ENCODE peak calls at places on chromosomes 16 and 17, in five cellular contexts. F is A549, E is GM12878, X is H1, P is HepG2. B is an unnamed sample.

GRCh38 chr16:87337247-87337646 is 20.1 kb upstream of the C16orf95 start:
- DNase-seq in F (no peak), E (no peak), X (no peak), P (no peak), B (no peak)

GRCh38 chr16:47644166-47644565 is 183.0 kb downstream of the PHKB start:
- DNase-seq in F (no peak), E (no peak), X (no peak), P (no peak), B (no peak)

GRCh38 chr16:8568231-8568617 is 22.1 kb downstream of the TMEM114 start:
- DNase-seq in F (no peak), E (no peak), X (no peak), P (no peak), B (no peak)

GRCh38 chr16:12289175-12290063 is 312.9 kb downstream of the SNX29 start:
- DNase-seq in F (no peak), E (no peak), X (no peak), P (peak), B (no peak)

GRCh38 chr16:82935781-82936180 is 309.0 kb downstream of the CDH13 start:
- DNase-seq in F (no peak), E (no peak), X (no peak), P (no peak), B (no peak)

GRCh38 chr17:11144358-11145233 is 96.4 kb upstream of the SHISA6 start:
- DNase-seq in F (peak), E (no peak), X (peak), P (peak), B (peak)

GRCh38 chr16:1331712-1332617 is 1.5 kb upstream of the BAIAP3 start:
- DNase-seq in F (peak), E (peak), X (no peak), P (peak), B (peak)

GRCh38 chr16:79826732-79827514 is 226.4 kb upstream of the MAF start:
- DNase-seq in F (no peak), E (no peak), X (no peak), P (no peak), B (no peak)

GRCh38 chr16:2159052-2159838 is 3.7 kb downstream of the TRAF7 start:
- DNase-seq in F (peak), E (no peak), X (no peak), P (no peak), B (no peak)

GRCh38 chr17:47730681-47731080 is 2.4 kb upstream of the TBX21 start:
- DNase-seq in F (no peak), E (no peak), X (no peak), P (no peak), B (no peak)

GRCh38 chr17:17105976-17106375 is 63.7 kb downstream of the MPRIP start:
- DNase-seq in F (no peak), E (no peak), X (no peak), P (no peak), B (no peak)

GRCh38 chr16:52193441-52193840 is 353.5 kb downstream of the TOX3 start:
- DNase-seq in F (no peak), E (no peak), X (no peak), P (peak), B (no peak)

GRCh38 chr17:78438271-78438691 is 59.8 kb downstream of the PGS1 start:
- DNase-seq in F (no peak), E (no peak), X (no peak), P (no peak), B (no peak)

GRCh38 chr17:74379495-74380085 is 12.3 kb downstream of the GPR142 start:
- DNase-seq in F (peak), E (peak), X (peak), P (peak), B (peak)

GRCh38 chr16:11389083-11389482 is 43.8 kb downstream of the RMI2 start:
- DNase-seq in F (no peak), E (no peak), X (no peak), P (no peak), B (no peak)

GRCh38 chr17:47363171-47363570 is 39.4 kb downstream of the EFCAB13 start:
- DNase-seq in F (no peak), E (no peak), X (no peak), P (no peak), B (no peak)

GRCh38 chr16:85372627-85373372 is 240.3 kb upstream of the GSE1 start:
- DNase-seq in F (peak), E (no peak), X (no peak), P (peak), B (peak)

GRCh38 chr17:42775534-42776098 is 2.4 kb downstream of the VPS25 start:
- DNase-seq in F (no peak), E (no peak), X (no peak), P (peak), B (peak)

GRCh38 chr17:7130626-7131467 is 16.2 kb upstream of the ASGR2 start:
- DNase-seq in F (no peak), E (no peak), X (no peak), P (no peak), B (no peak)

GRCh38 chr16:89565506-89566372 is 5.3 kb downstream of the RPL13 start:
- DNase-seq in F (peak), E (no peak), X (no peak), P (peak), B (peak)

GRCh38 chr17:70552230-70552981 is 383.1 kb downstream of the KCNJ2 start:
- DNase-seq in F (peak), E (peak), X (no peak), P (peak), B (peak)

GRCh38 chr17:47978324-47978723 is 7.4 kb downstream of the CDK5RAP3 start:
- DNase-seq in F (peak), E (no peak), X (no peak), P (peak), B (peak)

GRCh38 chr16:9593440-9593839 is 502.0 kb downstream of the HAPSTR1 start:
- DNase-seq in F (no peak), E (no peak), X (no peak), P (no peak), B (no peak)

GRCh38 chr17:21278304-21279197 is 6.0 kb upstream of the MAP2K3 start:
- DNase-seq in F (no peak), E (no peak), X (no peak), P (no peak), B (no peak)

GRCh38 chr16:50457979-50458461 is 89.2 kb upstream of the BRD7 start:
- DNase-seq in F (no peak), E (no peak), X (no peak), P (no peak), B (no peak)

GRCh38 chr17:78022425-78022824 is 63.9 kb downstream of the TNRC6C start:
- DNase-seq in F (no peak), E (no peak), X (no peak), P (no peak), B (no peak)

DNA sequence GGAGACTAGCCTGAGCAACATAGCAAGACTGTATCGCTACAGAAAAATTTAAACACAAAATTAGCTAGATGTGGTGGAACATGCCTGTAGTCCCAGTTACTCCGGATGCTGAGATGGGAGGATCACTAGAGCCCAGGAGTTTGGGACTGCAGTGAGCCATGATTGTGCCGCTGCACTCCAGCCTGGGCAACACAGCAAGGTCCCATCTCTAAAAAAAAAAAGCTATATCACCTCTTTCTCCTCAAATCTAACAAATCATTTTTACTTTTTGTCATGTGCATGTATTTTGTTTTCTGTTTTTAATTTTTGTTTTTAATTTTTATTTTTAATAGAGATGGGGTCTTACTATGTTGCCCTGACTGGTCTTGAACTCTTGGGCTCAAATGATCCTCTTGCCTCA is 5.9 kb downstream of the DUS2 start:
- DNase-seq in F (no peak), E (no peak), X (no peak), P (no peak), B (no peak)
- TF ChIP-seq KDM1A in F (no peak), E (no peak), X (no peak), P (no peak), B (no peak)

DNA sequence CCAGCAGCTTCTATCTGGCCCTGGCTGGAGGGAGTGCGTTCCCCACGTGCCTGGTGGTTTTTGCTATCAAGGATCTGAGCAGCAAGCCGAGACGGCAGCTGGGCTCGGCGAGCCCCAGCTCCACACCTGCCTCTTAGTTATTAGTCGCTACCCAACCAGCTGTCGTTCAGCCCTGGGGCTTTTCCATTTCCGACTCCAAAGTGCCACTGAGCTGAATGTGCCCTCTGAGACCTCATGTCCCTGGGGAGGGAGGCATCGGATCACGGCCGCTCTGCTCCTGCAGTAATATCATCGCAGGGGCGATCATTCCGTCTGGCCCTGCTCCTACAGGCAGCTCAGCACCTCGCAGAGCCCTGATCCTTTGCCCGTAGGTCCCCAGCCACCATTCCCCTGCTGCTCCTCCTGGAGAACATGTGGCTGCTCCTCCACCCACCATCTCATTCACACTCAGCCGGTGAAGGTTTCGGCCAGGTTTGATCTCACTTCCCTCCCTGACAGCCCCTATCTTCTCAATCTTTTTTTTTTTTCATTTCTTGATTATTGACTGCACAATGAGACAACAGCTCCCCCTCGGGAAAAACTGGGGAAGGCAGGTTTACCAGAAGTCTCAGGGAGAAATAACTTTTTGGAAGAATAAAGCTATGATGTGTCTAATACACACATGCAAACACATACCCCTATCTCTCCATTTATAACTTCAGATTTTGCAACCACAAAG is 86.7 kb downstream of the ZFHX3 start:
- DNase-seq in F (no peak), E (no peak), X (no peak), P (no peak), B (no peak)
- TF ChIP-seq KDM1A in F (no peak), E (no peak), X (no peak), P (no peak), B (no peak)

GRCh38 chr17:40574292-40574691 is 9.0 kb upstream of the CCR7 start:
- DNase-seq in F (no peak), E (no peak), X (no peak), P (no peak), B (no peak)

GRCh38 chr17:40577611-40578065 is 12.4 kb upstream of the CCR7 start:
- DNase-seq in F (no peak), E (peak), X (no peak), P (no peak), B (no peak)

GRCh38 chr17:40579471-40579870 is 14.2 kb upstream of the CCR7 start:
- DNase-seq in F (no peak), E (no peak), X (no peak), P (no peak), B (no peak)

GRCh38 chr17:40580140-40580539 is 14.9 kb upstream of the CCR7 start:
- DNase-seq in F (no peak), E (no peak), X (no peak), P (no peak), B (no peak)

DNA sequence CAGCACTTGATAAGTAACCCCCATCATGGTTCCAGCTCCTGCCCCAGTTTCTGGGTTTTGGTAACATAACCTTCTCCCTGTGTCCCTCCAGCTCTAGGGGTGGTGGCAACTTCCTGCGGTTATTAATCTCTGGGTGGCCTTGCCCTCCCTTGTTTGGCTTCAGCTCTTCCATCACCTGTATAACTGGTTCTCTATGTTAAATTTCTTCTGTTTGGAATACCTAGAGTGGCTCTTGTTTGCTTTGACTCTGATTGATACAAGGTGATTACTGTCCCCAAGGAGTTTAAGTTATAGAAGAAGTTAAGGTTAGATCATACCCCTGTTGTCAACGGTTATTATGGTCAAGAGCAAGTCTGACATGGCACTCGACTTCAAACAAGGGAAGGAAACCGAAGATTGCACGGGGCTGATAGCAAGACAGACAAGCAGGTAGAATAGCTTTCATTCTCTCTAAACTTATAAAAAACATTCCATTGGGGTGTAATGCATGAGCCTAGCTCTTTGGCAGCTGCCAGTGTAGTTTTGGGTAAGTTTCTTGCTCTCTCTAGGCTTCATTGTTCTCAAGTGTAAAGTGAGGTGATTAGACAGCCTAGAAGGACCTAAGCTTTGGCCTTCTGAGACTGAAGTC is 11.0 kb upstream of the CCR7 start:
- DNase-seq in F (no peak), E (no peak), X (no peak), P (no peak), B (no peak)
- TF ChIP-seq KDM1A in F (no peak), E (no peak), X (no peak), P (no peak), B (no peak)

GRCh38 chr16:73018796-73019455 is 29.0 kb downstream of the ZFHX3 start:
- DNase-seq in F (no peak), E (no peak), X (no peak), P (no peak), B (no peak)

GRCh38 chr16:73016488-73016830 is 31.5 kb downstream of the ZFHX3 start:
- DNase-seq in F (peak), E (no peak), X (no peak), P (no peak), B (no peak)

GRCh38 chr16:73015612-73016487 is 32.1 kb downstream of the ZFHX3 start:
- DNase-seq in F (peak), E (peak), X (no peak), P (peak), B (no peak)

GRCh38 chr16:73019456-73020362 is 28.2 kb downstream of the ZFHX3 start:
- DNase-seq in F (peak), E (no peak), X (no peak), P (no peak), B (no peak)

DNA sequence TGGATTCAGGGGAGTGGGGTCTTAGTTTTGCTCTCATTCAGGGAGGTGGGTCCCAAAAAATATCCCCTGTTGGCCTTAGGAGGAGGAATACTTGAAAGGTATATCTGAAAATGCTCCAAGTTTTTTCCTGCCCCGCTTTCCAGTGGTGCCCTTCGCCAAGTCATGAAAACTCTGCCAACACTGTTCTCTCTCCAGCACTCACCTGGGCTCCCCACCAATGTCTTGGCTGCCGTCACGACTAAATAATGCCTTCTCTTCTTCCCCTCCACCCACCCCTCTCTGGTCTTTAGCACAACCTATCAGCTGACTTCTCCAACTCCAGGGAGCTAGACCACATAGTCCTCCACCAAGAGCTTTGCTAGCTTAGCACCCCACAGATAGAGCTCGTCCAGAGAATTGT is 30.6 kb downstream of the ZFHX3 start:
- DNase-seq in F (no peak), E (no peak), X (no peak), P (no peak), B (no peak)
- TF ChIP-seq KDM1A in F (no peak), E (no peak), X (no peak), P (no peak), B (no peak)

DNA sequence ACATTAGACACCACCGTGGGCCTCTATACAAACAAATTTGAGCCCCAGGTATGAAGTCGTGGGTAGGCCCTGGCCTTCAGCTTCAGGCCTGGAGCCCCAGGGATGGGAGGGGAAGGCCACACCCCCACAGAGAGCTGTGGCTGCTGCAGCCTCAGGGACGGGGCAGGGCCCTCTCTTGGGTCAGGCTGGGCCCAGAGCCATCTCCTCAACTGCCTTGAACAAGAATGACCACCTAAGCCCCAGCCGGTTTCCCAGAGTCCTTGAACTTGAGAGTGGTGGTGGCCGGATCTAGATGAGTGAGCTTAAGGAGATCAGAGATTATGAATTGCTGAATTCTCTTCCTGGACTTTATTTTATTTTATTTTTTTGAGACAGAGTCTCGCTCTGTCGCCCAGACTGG is 18.6 kb downstream of the SCNN1B start:
- DNase-seq in F (no peak), E (no peak), X (no peak), P (no peak), B (no peak)
- TF ChIP-seq KDM1A in F (no peak), E (no peak), X (no peak), P (no peak), B (no peak)

B was measured in K562.